ENCODE peak calls at places on chromosomes 5 and 9, in six cellular contexts. T is esophagus muscularis mucosa, F is T-helper 2 cell, E is T-helper 9 cell, G is right cardiac atrium, H is HAP-1. Y is an unnamed sample.

GRCh38 chr9:80605129-80605528 is 1033.4 kb downstream of the TLE4 start:
- DNase-seq in G (no peak), H (no peak), T (no peak), E (no peak), F (no peak), Y (no peak)

GRCh38 chr9:2758162-2758950 is 41.0 kb downstream of the KCNV2 start:
- DNase-seq in H (no peak), E (no peak), F (no peak), G (no peak), T (no peak), Y (no peak)

GRCh38 chr5:110790673-110791072 is 51.9 kb downstream of the SLC25A46 start:
- DNase-seq in G (no peak), H (no peak), E (no peak), T (no peak), F (no peak), Y (no peak)

GRCh38 chr9:108709922-108710321 is 145.9 kb downstream of the ACTL7B start:
- DNase-seq in G (no peak), E (no peak), F (no peak), H (no peak), T (no peak), Y (no peak)

GRCh38 chr9:21684831-21685362 is 117.5 kb upstream of the MTAP start:
- DNase-seq in T (no peak), E (no peak), H (no peak), F (no peak), G (no peak), Y (no peak)

GRCh38 chr9:105994970-105995369 is 300.6 kb downstream of the TMEM38B start:
- DNase-seq in G (no peak), E (no peak), F (no peak), H (no peak), T (no peak), Y (no peak)

GRCh38 chr9:88835038-88835466 is 156.2 kb upstream of the S1PR3 start:
- DNase-seq in G (peak), T (no peak), F (no peak), H (no peak), E (no peak), Y (no peak)

GRCh38 chr5:160047362-160047761 is 38.4 kb downstream of the TTC1 start:
- DNase-seq in T (no peak), H (no peak), E (no peak), G (peak), F (no peak), Y (no peak)